ENCODE peak calls at places on chromosomes 2 and 18, in six cellular contexts. One of them, this sample, is unnamed.

GRCh38 chr2:121099329-121100318 is 185.4 kb downstream of the TFCP2L1 start:
- DNase-seq in tibial artery: no peak
- DNase-seq in GM23338: peak; percentile 68
- DNase-seq in naive thymus-derived CD4-positive, alpha-beta T cell: no peak
- DNase-seq in left ventricle myocardium inferior: peak; percentile 41
- DNase-seq in upper lobe of right lung: peak; percentile 74
- DNase-seq in this sample: no peak

GRCh38 chr2:181231886-181232644 is 225.1 kb upstream of the ITGA4 start:
- DNase-seq in naive thymus-derived CD4-positive, alpha-beta T cell: no peak
- DNase-seq in tibial artery: no peak
- DNase-seq in left ventricle myocardium inferior: no peak
- DNase-seq in upper lobe of right lung: no peak
- DNase-seq in GM23338: no peak
- DNase-seq in this sample: no peak

GRCh38 chr2:55917117-55917516 is 6.5 kb downstream of the EFEMP1 start:
- DNase-seq in left ventricle myocardium inferior: no peak
- DNase-seq in naive thymus-derived CD4-positive, alpha-beta T cell: no peak
- DNase-seq in upper lobe of right lung: no peak
- DNase-seq in tibial artery: no peak
- DNase-seq in GM23338: no peak
- DNase-seq in this sample: no peak

GRCh38 chr2:73088703-73089102 is 17.2 kb upstream of the SFXN5 start:
- DNase-seq in left ventricle myocardium inferior: no peak
- DNase-seq in tibial artery: no peak
- DNase-seq in GM23338: no peak
- DNase-seq in upper lobe of right lung: no peak
- DNase-seq in naive thymus-derived CD4-positive, alpha-beta T cell: no peak
- DNase-seq in this sample: no peak

GRCh38 chr18:55101458-55101824 is 142.2 kb upstream of the CCDC68 start:
- DNase-seq in left ventricle myocardium inferior: no peak
- DNase-seq in naive thymus-derived CD4-positive, alpha-beta T cell: no peak
- DNase-seq in GM23338: no peak
- DNase-seq in tibial artery: no peak
- DNase-seq in upper lobe of right lung: no peak
- DNase-seq in this sample: no peak

GRCh38 chr18:9613550-9614400 is 584 bp downstream of the PPP4R1 start:
- DNase-seq in left ventricle myocardium inferior: peak; percentile 69
- DNase-seq in GM23338: peak; percentile 68
- DNase-seq in tibial artery: peak; percentile 75
- DNase-seq in upper lobe of right lung: peak; percentile 90
- DNase-seq in naive thymus-derived CD4-positive, alpha-beta T cell: peak; percentile 18
- DNase-seq in this sample: peak; percentile 61

GRCh38 chr2:36562973-36563532 is 34.9 kb downstream of the FEZ2 start:
- DNase-seq in tibial artery: no peak
- DNase-seq in naive thymus-derived CD4-positive, alpha-beta T cell: no peak
- DNase-seq in GM23338: no peak
- DNase-seq in left ventricle myocardium inferior: no peak
- DNase-seq in upper lobe of right lung: no peak
- DNase-seq in this sample: no peak

GRCh38 chr2:73830871-73831401 is 2.2 kb downstream of the STAMBP start:
- DNase-seq in upper lobe of right lung: no peak
- DNase-seq in naive thymus-derived CD4-positive, alpha-beta T cell: no peak
- DNase-seq in left ventricle myocardium inferior: no peak
- DNase-seq in tibial artery: no peak
- DNase-seq in GM23338: no peak
- DNase-seq in this sample: no peak

GRCh38 chr2:130373808-130374365 is 18.0 kb downstream of the PTPN18 start:
- DNase-seq in GM23338: no peak
- DNase-seq in naive thymus-derived CD4-positive, alpha-beta T cell: no peak
- DNase-seq in upper lobe of right lung: no peak
- DNase-seq in left ventricle myocardium inferior: no peak
- DNase-seq in tibial artery: no peak
- DNase-seq in this sample: no peak

GRCh38 chr2:16960579-16960978 is 294.9 kb upstream of the CYRIA start:
- DNase-seq in GM23338: no peak
- DNase-seq in naive thymus-derived CD4-positive, alpha-beta T cell: no peak
- DNase-seq in left ventricle myocardium inferior: no peak
- DNase-seq in upper lobe of right lung: no peak
- DNase-seq in tibial artery: no peak
- DNase-seq in this sample: no peak

GRCh38 chr18:48153641-48154481 is 223.4 kb upstream of the SMAD2 start:
- DNase-seq in left ventricle myocardium inferior: no peak
- DNase-seq in upper lobe of right lung: no peak
- DNase-seq in tibial artery: no peak
- DNase-seq in naive thymus-derived CD4-positive, alpha-beta T cell: no peak
- DNase-seq in GM23338: no peak
- DNase-seq in this sample: no peak

GRCh38 chr2:100247256-100248043 is 74.9 kb downstream of the LONRF2 start:
- DNase-seq in naive thymus-derived CD4-positive, alpha-beta T cell: no peak
- DNase-seq in left ventricle myocardium inferior: no peak
- DNase-seq in tibial artery: no peak
- DNase-seq in GM23338: no peak
- DNase-seq in upper lobe of right lung: no peak
- DNase-seq in this sample: no peak

GRCh38 chr2:39620067-39620466 is 45.6 kb upstream of the TMEM178A start:
- DNase-seq in naive thymus-derived CD4-positive, alpha-beta T cell: peak; percentile 15
- DNase-seq in GM23338: no peak
- DNase-seq in left ventricle myocardium inferior: peak; percentile 43
- DNase-seq in tibial artery: peak; percentile 73
- DNase-seq in upper lobe of right lung: no peak
- DNase-seq in this sample: peak; percentile 83

GRCh38 chr2:207258191-207258991 is 92.6 kb upstream of the KLF7 start:
- DNase-seq in left ventricle myocardium inferior: peak; percentile 25
- DNase-seq in upper lobe of right lung: no peak
- DNase-seq in GM23338: no peak
- DNase-seq in tibial artery: peak; percentile 91
- DNase-seq in naive thymus-derived CD4-positive, alpha-beta T cell: no peak
- DNase-seq in this sample: peak; percentile 81

GRCh38 chr2:228917195-228917594 is 353.9 kb downstream of the PID1 start:
- DNase-seq in left ventricle myocardium inferior: no peak
- DNase-seq in naive thymus-derived CD4-positive, alpha-beta T cell: no peak
- DNase-seq in upper lobe of right lung: no peak
- DNase-seq in tibial artery: no peak
- DNase-seq in GM23338: no peak
- DNase-seq in this sample: no peak

GRCh38 chr18:35827275-35827929 is 145.1 kb upstream of the RMP24 start:
- DNase-seq in upper lobe of right lung: no peak
- DNase-seq in GM23338: peak; percentile 97
- DNase-seq in left ventricle myocardium inferior: no peak
- DNase-seq in naive thymus-derived CD4-positive, alpha-beta T cell: no peak
- DNase-seq in tibial artery: no peak
- DNase-seq in this sample: no peak

GRCh38 chr18:55790296-55790695 is 202.3 kb upstream of the TCF4 start:
- DNase-seq in GM23338: no peak
- DNase-seq in left ventricle myocardium inferior: no peak
- DNase-seq in tibial artery: no peak
- DNase-seq in upper lobe of right lung: no peak
- DNase-seq in naive thymus-derived CD4-positive, alpha-beta T cell: no peak
- DNase-seq in this sample: no peak

GRCh38 chr18:4134691-4135090 is 320.4 kb downstream of the DLGAP1 start:
- DNase-seq in left ventricle myocardium inferior: no peak
- DNase-seq in naive thymus-derived CD4-positive, alpha-beta T cell: no peak
- DNase-seq in GM23338: peak; percentile 77
- DNase-seq in tibial artery: no peak
- DNase-seq in upper lobe of right lung: no peak
- DNase-seq in this sample: no peak

DNA sequence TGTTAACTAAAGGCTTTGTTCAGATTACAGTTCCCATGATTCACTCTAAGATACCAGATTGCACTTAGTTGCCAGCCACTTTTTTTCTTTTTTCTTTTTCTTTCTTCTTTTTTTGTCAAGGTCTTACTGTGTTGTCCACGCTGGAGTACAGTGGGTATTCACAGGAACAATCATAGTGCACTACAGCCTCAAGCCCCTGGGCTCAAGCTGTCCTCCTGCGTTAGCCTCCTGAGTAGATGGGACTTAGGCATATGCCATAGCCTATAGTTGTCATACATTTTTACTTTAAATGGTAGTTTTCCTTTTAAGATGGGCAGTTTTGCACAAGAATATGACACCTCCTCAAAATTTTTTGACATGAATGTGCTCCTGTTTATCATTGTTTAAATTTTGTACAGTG is 2.1 kb downstream of the UGP2 start:
- DNase-seq in GM23338: no peak
- DNase-seq in upper lobe of right lung: no peak
- DNase-seq in tibial artery: no peak
- DNase-seq in naive thymus-derived CD4-positive, alpha-beta T cell: no peak
- DNase-seq in left ventricle myocardium inferior: no peak
- DNase-seq in this sample: no peak
- H3K4me1 ChIP-seq in GM23338: peaks cover 20% of the 10 kb centered on the region
- H3K4me1 ChIP-seq in upper lobe of right lung: peaks cover 55% of the 10 kb centered on the region
- H3K4me1 ChIP-seq in tibial artery: peaks cover 41% of the 10 kb centered on the region
- H3K4me1 ChIP-seq in naive thymus-derived CD4-positive, alpha-beta T cell: peaks cover 25% of the 10 kb centered on the region
- H3K4me1 ChIP-seq in left ventricle myocardium inferior: peaks cover 82% of the 10 kb centered on the region
- H3K4me1 ChIP-seq in this sample: peaks cover 57% of the 10 kb centered on the region

DNA sequence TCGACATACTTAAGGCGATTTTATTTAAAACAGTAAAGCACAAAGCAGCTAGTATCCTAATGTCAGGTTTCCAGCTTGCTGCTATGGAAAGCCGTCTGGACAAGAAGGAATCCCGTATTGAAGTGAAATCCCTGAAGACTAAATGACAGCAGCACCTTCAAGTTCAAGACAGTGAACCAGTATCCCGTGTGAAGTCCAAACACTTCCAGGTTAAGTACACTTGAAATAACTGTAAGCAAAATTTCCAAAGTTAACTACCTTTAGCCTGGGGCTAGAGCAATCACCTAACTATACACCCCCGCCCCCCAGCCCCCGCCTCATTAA is 1.2 kb downstream of the MBOAT2 start:
- DNase-seq in upper lobe of right lung: no peak
- DNase-seq in naive thymus-derived CD4-positive, alpha-beta T cell: no peak
- DNase-seq in tibial artery: no peak
- DNase-seq in left ventricle myocardium inferior: no peak
- DNase-seq in GM23338: no peak
- DNase-seq in this sample: no peak
- H3K4me3 ChIP-seq in upper lobe of right lung: peak overlapping the region; percentile 74
- H3K4me3 ChIP-seq in naive thymus-derived CD4-positive, alpha-beta T cell: no peak overlapping the region
- H3K4me3 ChIP-seq in tibial artery: peak overlapping the region; percentile 82
- H3K4me3 ChIP-seq in left ventricle myocardium inferior: peak overlapping the region; percentile 83
- H3K4me3 ChIP-seq in GM23338: peak overlapping the region; percentile 85
- H3K4me3 ChIP-seq in this sample: peak overlapping the region; percentile 38

DNA sequence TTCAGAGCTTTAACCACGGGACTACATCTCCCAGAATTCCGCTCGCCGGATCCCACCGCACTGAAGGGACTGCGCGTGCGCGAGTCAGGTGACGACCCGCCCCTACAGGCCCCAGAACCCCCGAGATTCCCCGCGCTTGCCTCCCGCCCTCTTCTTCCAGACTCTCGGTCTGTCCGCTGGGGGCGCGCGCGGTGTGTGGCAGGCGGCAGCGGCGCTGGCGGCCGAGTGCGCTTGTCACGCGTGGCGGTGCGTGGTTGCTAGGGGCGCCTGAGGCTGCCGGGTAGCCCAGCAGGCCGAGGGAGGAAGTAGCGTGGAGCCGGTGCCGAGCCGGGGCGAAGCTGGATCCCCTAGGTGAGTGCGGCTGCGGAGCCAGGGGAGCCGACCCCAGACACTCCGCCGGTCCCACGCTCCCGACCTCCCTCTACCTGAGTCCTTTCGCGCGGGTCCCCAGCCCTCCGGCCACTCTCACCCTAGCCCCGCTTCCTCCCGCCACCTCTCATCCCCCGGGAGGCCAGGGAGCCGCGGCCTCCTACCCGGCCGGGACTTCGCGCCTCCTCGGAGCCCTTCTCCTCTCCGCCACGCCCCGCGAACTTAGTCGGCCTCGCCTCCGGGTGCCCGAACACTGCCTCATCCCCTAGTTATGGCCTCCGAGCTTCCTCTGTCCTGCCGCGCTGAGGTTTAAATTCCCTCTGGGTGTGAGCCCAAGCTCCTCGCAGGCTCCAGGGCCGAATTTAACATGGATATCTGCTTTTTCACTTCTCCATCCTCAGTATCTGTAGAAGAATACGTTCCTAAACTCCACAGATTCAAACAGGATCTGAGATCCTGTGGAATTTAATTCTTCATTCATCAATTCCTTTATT is at the start of gene TTLL4:
- DNase-seq in GM23338: peak; percentile 98
- DNase-seq in left ventricle myocardium inferior: peak; percentile 98
- DNase-seq in upper lobe of right lung: peak; percentile 100
- DNase-seq in naive thymus-derived CD4-positive, alpha-beta T cell: peak; percentile 99
- DNase-seq in tibial artery: peak; percentile 99
- DNase-seq in this sample: peak; percentile 98
- H3K27ac ChIP-seq in GM23338: no peak within 1 kb of the TSS
- H3K27ac ChIP-seq in left ventricle myocardium inferior: peak within 1 kb of the TSS; percentile 94
- H3K27ac ChIP-seq in upper lobe of right lung: peak within 1 kb of the TSS; percentile 89
- H3K27ac ChIP-seq in naive thymus-derived CD4-positive, alpha-beta T cell: peak within 1 kb of the TSS; percentile 86
- H3K27ac ChIP-seq in tibial artery: peak within 1 kb of the TSS; percentile 88
- H3K27ac ChIP-seq in this sample: peak within 1 kb of the TSS; percentile 88

GRCh38 chr2:693606-694005 is 16.4 kb upstream of the TMEM18 start:
- DNase-seq in GM23338: no peak
- DNase-seq in naive thymus-derived CD4-positive, alpha-beta T cell: no peak
- DNase-seq in upper lobe of right lung: no peak
- DNase-seq in left ventricle myocardium inferior: no peak
- DNase-seq in tibial artery: no peak
- DNase-seq in this sample: no peak
- H3K4me1 ChIP-seq in GM23338: no peaks in the 10 kb centered on the region
- H3K4me1 ChIP-seq in naive thymus-derived CD4-positive, alpha-beta T cell: no peaks in the 10 kb centered on the region
- H3K4me1 ChIP-seq in upper lobe of right lung: peaks cover 6% of the 10 kb centered on the region
- H3K4me1 ChIP-seq in left ventricle myocardium inferior: peaks cover 8% of the 10 kb centered on the region
- H3K4me1 ChIP-seq in tibial artery: peaks cover 37% of the 10 kb centered on the region
- H3K4me1 ChIP-seq in this sample: peaks cover 5% of the 10 kb centered on the region

GRCh38 chr2:226796840-226797288 is 2.8 kb downstream of the IRS1 start:
- DNase-seq in GM23338: no peak
- DNase-seq in left ventricle myocardium inferior: peak; percentile 49
- DNase-seq in tibial artery: peak; percentile 65
- DNase-seq in naive thymus-derived CD4-positive, alpha-beta T cell: no peak
- DNase-seq in upper lobe of right lung: peak; percentile 65
- DNase-seq in this sample: no peak
- H3K4me3 ChIP-seq in GM23338: no peak overlapping the region
- H3K4me3 ChIP-seq in left ventricle myocardium inferior: peak overlapping the region; percentile 89
- H3K4me3 ChIP-seq in tibial artery: peak overlapping the region; percentile 45
- H3K4me3 ChIP-seq in naive thymus-derived CD4-positive, alpha-beta T cell: no peak overlapping the region
- H3K4me3 ChIP-seq in upper lobe of right lung: peak overlapping the region; percentile 70
- H3K4me3 ChIP-seq in this sample: peak overlapping the region; percentile 80